ENCODE peak calls at places on chromosomes 5 and 9, in seven cellular contexts. D, A, Y, G, Z, E and I are unnamed samples.

GRCh38 chr5:73380710-73381586 is 67.6 kb downstream of the FOXD1 start:
- DNase-seq in D (no peak), Z (no peak), G (no peak), Y (no peak), E (no peak), A (no peak), I (no peak)

GRCh38 chr5:168929656-168930055 is 350.5 kb upstream of the PANK3 start:
- DNase-seq in G (no peak), E (no peak), A (no peak), Y (no peak), Z (no peak), D (no peak), I (no peak)

GRCh38 chr9:122058051-122058450 is 35.1 kb downstream of the TTLL11 start:
- DNase-seq in A (no peak), D (no peak), G (no peak), Y (no peak), Z (no peak), E (no peak), I (no peak)

GRCh38 chr5:39774597-39774996 is 349.8 kb upstream of the DAB2 start:
- DNase-seq in E (no peak), G (peak), D (no peak), Z (no peak), Y (no peak), A (no peak), I (no peak)

GRCh38 chr5:39755986-39756385 is 331.2 kb upstream of the DAB2 start:
- DNase-seq in E (no peak), Z (no peak), Y (no peak), G (peak), A (no peak), D (no peak), I (peak)

GRCh38 chr9:96381696-96382095 is 1.8 kb downstream of the SLC35D2 start:
- DNase-seq in E (no peak), Y (no peak), A (no peak), D (no peak), Z (no peak), G (no peak), I (no peak)

GRCh38 chr9:36363448-36363847 is 36.6 kb downstream of the RNF38 start:
- DNase-seq in Z (no peak), G (no peak), E (no peak), D (no peak), A (no peak), Y (no peak), I (no peak)

GRCh38 chr5:44565872-44566271 is 176.7 kb upstream of the FGF10 start:
- DNase-seq in G (no peak), Y (no peak), Z (no peak), E (no peak), A (no peak), D (no peak), I (no peak)

GRCh38 chr5:149913449-149914419 is 30.9 kb downstream of the PDE6A start:
- DNase-seq in G (no peak), Y (no peak), Z (no peak), D (no peak), E (no peak), A (no peak), I (peak)

GRCh38 chr5:176161431-176161830 is 76.8 kb upstream of the SIMC1 start:
- DNase-seq in Z (no peak), E (no peak), Y (no peak), A (no peak), G (peak), D (no peak), I (no peak)

GRCh38 chr9:33458444-33458843 is 11.1 kb upstream of the AQP3 start:
- DNase-seq in G (peak), Z (peak), E (peak), A (peak), Y (no peak), D (peak), I (peak)

GRCh38 chr5:72586788-72587530 is 79.7 kb upstream of the ZNF366 start:
- DNase-seq in D (no peak), A (no peak), Y (no peak), G (peak), Z (no peak), E (no peak), I (no peak)

GRCh38 chr5:62521319-62521718 is 57.3 kb upstream of the LRRC70 start:
- DNase-seq in D (no peak), A (no peak), Y (no peak), G (no peak), E (no peak), Z (no peak), I (no peak)

DNA sequence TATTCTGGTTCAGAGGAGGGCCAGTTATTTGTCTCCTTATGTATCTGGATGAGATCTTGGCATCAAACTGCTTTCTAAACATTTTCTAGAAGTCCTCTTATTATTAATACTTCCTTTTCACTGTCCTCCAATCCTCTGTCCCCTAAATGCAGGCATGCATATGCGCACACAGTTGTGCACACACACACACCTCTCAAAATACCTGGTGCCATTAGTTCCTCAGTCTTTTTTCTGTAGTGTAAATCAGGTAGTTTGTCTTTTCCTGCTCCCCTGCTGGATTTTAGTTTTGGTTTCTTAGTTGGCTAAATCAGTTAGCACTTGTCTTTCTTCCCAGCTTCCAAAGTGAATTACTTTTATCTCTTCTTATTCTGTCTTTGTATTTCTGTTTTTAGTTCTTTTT is 55.8 kb upstream of the LRRC70 start:
- DNase-seq in Z (no peak), D (no peak), E (no peak), G (no peak), A (no peak), Y (no peak), I (no peak)
- H3K4me3 ChIP-seq in Z (no peak), D (no peak), E (no peak), G (no peak), A (no peak), Y (no peak), I (no peak)

DNA sequence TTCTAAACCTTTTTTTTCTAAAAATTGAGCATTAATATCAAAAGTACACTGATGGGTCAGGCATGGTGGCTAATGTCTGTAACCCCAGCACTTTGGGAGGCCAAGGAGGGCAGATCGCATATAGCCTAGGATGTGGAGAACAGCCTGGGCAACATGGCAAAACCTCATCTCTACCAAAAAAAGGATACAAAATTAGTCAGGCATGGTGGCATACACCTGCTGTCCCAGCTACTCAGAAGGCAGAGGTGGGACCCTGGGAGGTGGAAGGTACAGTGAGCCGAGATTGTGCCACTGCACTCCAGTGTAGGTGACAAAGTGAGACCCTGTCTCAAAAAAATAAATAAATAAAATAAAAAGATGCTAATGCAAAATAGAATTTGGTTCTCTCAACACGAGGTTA is 49.4 kb downstream of the RAPGEF1 start:
- DNase-seq in G (no peak), A (no peak), D (no peak), E (no peak), Z (no peak), Y (no peak), I (no peak)
- H3K4me3 ChIP-seq in G (no peak), A (no peak), D (no peak), E (no peak), Z (no peak), Y (no peak), I (no peak)

GRCh38 chr9:34627716-34628655 is 880 bp downstream of the ARID3C start:
- DNase-seq in Y (no peak), E (no peak), Z (no peak), D (no peak), A (no peak), G (no peak), I (no peak)
- H3K4me3 ChIP-seq in Y (no peak), E (peak), Z (no peak), D (peak), A (peak), G (no peak), I (no peak)

GRCh38 chr5:127899214-127899610 is 184.4 kb upstream of the SLC12A2 start:
- DNase-seq in A (no peak), G (no peak), Z (no peak), E (no peak), D (no peak), Y (no peak), I (no peak)
- H3K4me3 ChIP-seq in A (no peak), G (no peak), Z (no peak), E (no peak), D (no peak), Y (no peak), I (no peak)

GRCh38 chr9:88922091-88922490 is 69.2 kb upstream of the S1PR3 start:
- DNase-seq in D (no peak), Y (no peak), Z (no peak), A (no peak), E (peak), G (no peak), I (no peak)
- H3K4me3 ChIP-seq in D (no peak), Y (no peak), Z (no peak), A (no peak), E (peak), G (no peak), I (no peak)